ENCODE peak calls at places on chromosomes 6 and 20, in seven cellular contexts. One of them, this sample, is unnamed.

GRCh38 chr6:31794866-31795615 is 511 bp downstream of the VARS1 start:
- DNase-seq in ovary: no peak
- DNase-seq in stimulated activated CD8-positive, alpha-beta memory T cell treated with anti-CD3 and anti-CD28 coated beads, Interleukin-4, amount 100 ng/mL, for 1 hour: no peak
- DNase-seq in stimulated activated CD4-positive, alpha-beta T cell treated with anti-CD3 and anti-CD28 coated beads, Interleukin-12 subunit alpha, Interleukin-12 subunit beta, amount 100 ng/mL, for 4 hours: no peak
- DNase-seq in hepatic stellate cell: peak
- DNase-seq in NCI-H345: no peak
- DNase-seq in nephron progenitor cell: peak
- DNase-seq in this sample: no peak

GRCh38 chr20:20549699-20550098 is 162.7 kb downstream of the RALGAPA2 start:
- DNase-seq in ovary: no peak
- DNase-seq in stimulated activated CD8-positive, alpha-beta memory T cell treated with anti-CD3 and anti-CD28 coated beads, Interleukin-4, amount 100 ng/mL, for 1 hour: no peak
- DNase-seq in stimulated activated CD4-positive, alpha-beta T cell treated with anti-CD3 and anti-CD28 coated beads, Interleukin-12 subunit alpha, Interleukin-12 subunit beta, amount 100 ng/mL, for 4 hours: no peak
- DNase-seq in hepatic stellate cell: peak
- DNase-seq in NCI-H345: peak
- DNase-seq in nephron progenitor cell: no peak
- DNase-seq in this sample: no peak

GRCh38 chr20:34988176-34988540 is 32.5 kb downstream of the MYH7B start:
- DNase-seq in ovary: no peak
- DNase-seq in stimulated activated CD8-positive, alpha-beta memory T cell treated with anti-CD3 and anti-CD28 coated beads, Interleukin-4, amount 100 ng/mL, for 1 hour: no peak
- DNase-seq in stimulated activated CD4-positive, alpha-beta T cell treated with anti-CD3 and anti-CD28 coated beads, Interleukin-12 subunit alpha, Interleukin-12 subunit beta, amount 100 ng/mL, for 4 hours: no peak
- DNase-seq in hepatic stellate cell: no peak
- DNase-seq in NCI-H345: no peak
- DNase-seq in nephron progenitor cell: no peak
- DNase-seq in this sample: no peak

GRCh38 chr6:34584694-34585093 is 28.6 kb upstream of the SPDEF start:
- DNase-seq in ovary: peak
- DNase-seq in stimulated activated CD8-positive, alpha-beta memory T cell treated with anti-CD3 and anti-CD28 coated beads, Interleukin-4, amount 100 ng/mL, for 1 hour: no peak
- DNase-seq in stimulated activated CD4-positive, alpha-beta T cell treated with anti-CD3 and anti-CD28 coated beads, Interleukin-12 subunit alpha, Interleukin-12 subunit beta, amount 100 ng/mL, for 4 hours: no peak
- DNase-seq in hepatic stellate cell: no peak
- DNase-seq in NCI-H345: no peak
- DNase-seq in nephron progenitor cell: no peak
- DNase-seq in this sample: no peak

GRCh38 chr6:30752164-30752927 is 8.0 kb upstream of the IER3 start:
- DNase-seq in ovary: peak
- DNase-seq in stimulated activated CD8-positive, alpha-beta memory T cell treated with anti-CD3 and anti-CD28 coated beads, Interleukin-4, amount 100 ng/mL, for 1 hour: no peak
- DNase-seq in stimulated activated CD4-positive, alpha-beta T cell treated with anti-CD3 and anti-CD28 coated beads, Interleukin-12 subunit alpha, Interleukin-12 subunit beta, amount 100 ng/mL, for 4 hours: no peak
- DNase-seq in hepatic stellate cell: peak
- DNase-seq in NCI-H345: no peak
- DNase-seq in nephron progenitor cell: no peak
- DNase-seq in this sample: peak

GRCh38 chr6:142900467-142900961 is 44.5 kb downstream of the HIVEP2 start:
- DNase-seq in ovary: peak
- DNase-seq in stimulated activated CD8-positive, alpha-beta memory T cell treated with anti-CD3 and anti-CD28 coated beads, Interleukin-4, amount 100 ng/mL, for 1 hour: no peak
- DNase-seq in stimulated activated CD4-positive, alpha-beta T cell treated with anti-CD3 and anti-CD28 coated beads, Interleukin-12 subunit alpha, Interleukin-12 subunit beta, amount 100 ng/mL, for 4 hours: no peak
- DNase-seq in hepatic stellate cell: no peak
- DNase-seq in NCI-H345: no peak
- DNase-seq in nephron progenitor cell: peak
- DNase-seq in this sample: no peak

GRCh38 chr6:10410214-10410873 is 4.5 kb downstream of the TFAP2A start:
- DNase-seq in ovary: no peak
- DNase-seq in stimulated activated CD8-positive, alpha-beta memory T cell treated with anti-CD3 and anti-CD28 coated beads, Interleukin-4, amount 100 ng/mL, for 1 hour: no peak
- DNase-seq in stimulated activated CD4-positive, alpha-beta T cell treated with anti-CD3 and anti-CD28 coated beads, Interleukin-12 subunit alpha, Interleukin-12 subunit beta, amount 100 ng/mL, for 4 hours: no peak
- DNase-seq in hepatic stellate cell: no peak
- DNase-seq in NCI-H345: no peak
- DNase-seq in nephron progenitor cell: peak
- DNase-seq in this sample: no peak

GRCh38 chr6:140043357-140043756 is 668.9 kb upstream of the CITED2 start:
- DNase-seq in ovary: no peak
- DNase-seq in stimulated activated CD8-positive, alpha-beta memory T cell treated with anti-CD3 and anti-CD28 coated beads, Interleukin-4, amount 100 ng/mL, for 1 hour: no peak
- DNase-seq in stimulated activated CD4-positive, alpha-beta T cell treated with anti-CD3 and anti-CD28 coated beads, Interleukin-12 subunit alpha, Interleukin-12 subunit beta, amount 100 ng/mL, for 4 hours: no peak
- DNase-seq in hepatic stellate cell: peak
- DNase-seq in NCI-H345: no peak
- DNase-seq in nephron progenitor cell: no peak
- DNase-seq in this sample: no peak

GRCh38 chr6:87763276-87763675 is 61.2 kb upstream of the AKIRIN2 start:
- DNase-seq in ovary: no peak
- DNase-seq in stimulated activated CD8-positive, alpha-beta memory T cell treated with anti-CD3 and anti-CD28 coated beads, Interleukin-4, amount 100 ng/mL, for 1 hour: no peak
- DNase-seq in stimulated activated CD4-positive, alpha-beta T cell treated with anti-CD3 and anti-CD28 coated beads, Interleukin-12 subunit alpha, Interleukin-12 subunit beta, amount 100 ng/mL, for 4 hours: no peak
- DNase-seq in hepatic stellate cell: no peak
- DNase-seq in NCI-H345: no peak
- DNase-seq in nephron progenitor cell: no peak
- DNase-seq in this sample: no peak

GRCh38 chr20:19885981-19886665 is 128.1 kb downstream of the RIN2 start:
- DNase-seq in ovary: peak
- DNase-seq in stimulated activated CD8-positive, alpha-beta memory T cell treated with anti-CD3 and anti-CD28 coated beads, Interleukin-4, amount 100 ng/mL, for 1 hour: no peak
- DNase-seq in stimulated activated CD4-positive, alpha-beta T cell treated with anti-CD3 and anti-CD28 coated beads, Interleukin-12 subunit alpha, Interleukin-12 subunit beta, amount 100 ng/mL, for 4 hours: no peak
- DNase-seq in hepatic stellate cell: peak
- DNase-seq in NCI-H345: no peak
- DNase-seq in nephron progenitor cell: no peak
- DNase-seq in this sample: peak

GRCh38 chr20:22473293-22473692 is 111.1 kb downstream of the FOXA2 start:
- DNase-seq in ovary: no peak
- DNase-seq in stimulated activated CD8-positive, alpha-beta memory T cell treated with anti-CD3 and anti-CD28 coated beads, Interleukin-4, amount 100 ng/mL, for 1 hour: no peak
- DNase-seq in stimulated activated CD4-positive, alpha-beta T cell treated with anti-CD3 and anti-CD28 coated beads, Interleukin-12 subunit alpha, Interleukin-12 subunit beta, amount 100 ng/mL, for 4 hours: no peak
- DNase-seq in hepatic stellate cell: no peak
- DNase-seq in NCI-H345: no peak
- DNase-seq in nephron progenitor cell: no peak
- DNase-seq in this sample: no peak

GRCh38 chr20:59159822-59160740 is 3.5 kb upstream of the ZNF831 start:
- DNase-seq in ovary: no peak
- DNase-seq in stimulated activated CD8-positive, alpha-beta memory T cell treated with anti-CD3 and anti-CD28 coated beads, Interleukin-4, amount 100 ng/mL, for 1 hour: no peak
- DNase-seq in stimulated activated CD4-positive, alpha-beta T cell treated with anti-CD3 and anti-CD28 coated beads, Interleukin-12 subunit alpha, Interleukin-12 subunit beta, amount 100 ng/mL, for 4 hours: no peak
- DNase-seq in hepatic stellate cell: no peak
- DNase-seq in NCI-H345: no peak
- DNase-seq in nephron progenitor cell: no peak
- DNase-seq in this sample: no peak

GRCh38 chr20:35200255-35200654 is 26.2 kb upstream of the MMP24 start:
- DNase-seq in ovary: no peak
- DNase-seq in stimulated activated CD8-positive, alpha-beta memory T cell treated with anti-CD3 and anti-CD28 coated beads, Interleukin-4, amount 100 ng/mL, for 1 hour: no peak
- DNase-seq in stimulated activated CD4-positive, alpha-beta T cell treated with anti-CD3 and anti-CD28 coated beads, Interleukin-12 subunit alpha, Interleukin-12 subunit beta, amount 100 ng/mL, for 4 hours: no peak
- DNase-seq in hepatic stellate cell: no peak
- DNase-seq in NCI-H345: no peak
- DNase-seq in nephron progenitor cell: no peak
- DNase-seq in this sample: no peak

GRCh38 chr6:32895006-32895345 is 41.0 kb downstream of the PSMB9 start:
- DNase-seq in ovary: no peak
- DNase-seq in stimulated activated CD8-positive, alpha-beta memory T cell treated with anti-CD3 and anti-CD28 coated beads, Interleukin-4, amount 100 ng/mL, for 1 hour: no peak
- DNase-seq in stimulated activated CD4-positive, alpha-beta T cell treated with anti-CD3 and anti-CD28 coated beads, Interleukin-12 subunit alpha, Interleukin-12 subunit beta, amount 100 ng/mL, for 4 hours: no peak
- DNase-seq in hepatic stellate cell: peak
- DNase-seq in NCI-H345: no peak
- DNase-seq in nephron progenitor cell: no peak
- DNase-seq in this sample: no peak

GRCh38 chr6:148657053-148657452 is 89.8 kb upstream of the UST start:
- DNase-seq in ovary: no peak
- DNase-seq in stimulated activated CD8-positive, alpha-beta memory T cell treated with anti-CD3 and anti-CD28 coated beads, Interleukin-4, amount 100 ng/mL, for 1 hour: no peak
- DNase-seq in stimulated activated CD4-positive, alpha-beta T cell treated with anti-CD3 and anti-CD28 coated beads, Interleukin-12 subunit alpha, Interleukin-12 subunit beta, amount 100 ng/mL, for 4 hours: no peak
- DNase-seq in hepatic stellate cell: no peak
- DNase-seq in NCI-H345: no peak
- DNase-seq in nephron progenitor cell: no peak
- DNase-seq in this sample: no peak

GRCh38 chr20:25084616-25085187 is 2.8 kb upstream of the VSX1 start:
- DNase-seq in ovary: no peak
- DNase-seq in stimulated activated CD8-positive, alpha-beta memory T cell treated with anti-CD3 and anti-CD28 coated beads, Interleukin-4, amount 100 ng/mL, for 1 hour: no peak
- DNase-seq in stimulated activated CD4-positive, alpha-beta T cell treated with anti-CD3 and anti-CD28 coated beads, Interleukin-12 subunit alpha, Interleukin-12 subunit beta, amount 100 ng/mL, for 4 hours: no peak
- DNase-seq in hepatic stellate cell: no peak
- DNase-seq in NCI-H345: no peak
- DNase-seq in nephron progenitor cell: no peak
- DNase-seq in this sample: no peak

GRCh38 chr20:40286991-40287531 is 402.0 kb downstream of the MAFB start:
- DNase-seq in ovary: peak
- DNase-seq in stimulated activated CD8-positive, alpha-beta memory T cell treated with anti-CD3 and anti-CD28 coated beads, Interleukin-4, amount 100 ng/mL, for 1 hour: no peak
- DNase-seq in stimulated activated CD4-positive, alpha-beta T cell treated with anti-CD3 and anti-CD28 coated beads, Interleukin-12 subunit alpha, Interleukin-12 subunit beta, amount 100 ng/mL, for 4 hours: no peak
- DNase-seq in hepatic stellate cell: no peak
- DNase-seq in NCI-H345: no peak
- DNase-seq in nephron progenitor cell: no peak
- DNase-seq in this sample: peak

GRCh38 chr6:53239526-53239925 is 90.9 kb upstream of the GCM1 start:
- DNase-seq in ovary: no peak
- DNase-seq in stimulated activated CD8-positive, alpha-beta memory T cell treated with anti-CD3 and anti-CD28 coated beads, Interleukin-4, amount 100 ng/mL, for 1 hour: no peak
- DNase-seq in stimulated activated CD4-positive, alpha-beta T cell treated with anti-CD3 and anti-CD28 coated beads, Interleukin-12 subunit alpha, Interleukin-12 subunit beta, amount 100 ng/mL, for 4 hours: no peak
- DNase-seq in hepatic stellate cell: no peak
- DNase-seq in NCI-H345: no peak
- DNase-seq in nephron progenitor cell: no peak
- DNase-seq in this sample: no peak

GRCh38 chr6:44058617-44059358 is 68.5 kb downstream of the MRPL14 start:
- DNase-seq in ovary: no peak
- DNase-seq in stimulated activated CD8-positive, alpha-beta memory T cell treated with anti-CD3 and anti-CD28 coated beads, Interleukin-4, amount 100 ng/mL, for 1 hour: no peak
- DNase-seq in stimulated activated CD4-positive, alpha-beta T cell treated with anti-CD3 and anti-CD28 coated beads, Interleukin-12 subunit alpha, Interleukin-12 subunit beta, amount 100 ng/mL, for 4 hours: no peak
- DNase-seq in hepatic stellate cell: peak
- DNase-seq in NCI-H345: no peak
- DNase-seq in nephron progenitor cell: no peak
- DNase-seq in this sample: peak

GRCh38 chr20:18256440-18257090 is 31.8 kb upstream of the ZNF133 start:
- DNase-seq in ovary: no peak
- DNase-seq in stimulated activated CD8-positive, alpha-beta memory T cell treated with anti-CD3 and anti-CD28 coated beads, Interleukin-4, amount 100 ng/mL, for 1 hour: no peak
- DNase-seq in stimulated activated CD4-positive, alpha-beta T cell treated with anti-CD3 and anti-CD28 coated beads, Interleukin-12 subunit alpha, Interleukin-12 subunit beta, amount 100 ng/mL, for 4 hours: no peak
- DNase-seq in hepatic stellate cell: no peak
- DNase-seq in NCI-H345: no peak
- DNase-seq in nephron progenitor cell: no peak
- DNase-seq in this sample: no peak

GRCh38 chr6:16548121-16548520 is 213.1 kb downstream of the ATXN1 start:
- DNase-seq in ovary: no peak
- DNase-seq in stimulated activated CD8-positive, alpha-beta memory T cell treated with anti-CD3 and anti-CD28 coated beads, Interleukin-4, amount 100 ng/mL, for 1 hour: no peak
- DNase-seq in stimulated activated CD4-positive, alpha-beta T cell treated with anti-CD3 and anti-CD28 coated beads, Interleukin-12 subunit alpha, Interleukin-12 subunit beta, amount 100 ng/mL, for 4 hours: no peak
- DNase-seq in hepatic stellate cell: no peak
- DNase-seq in NCI-H345: no peak
- DNase-seq in nephron progenitor cell: no peak
- DNase-seq in this sample: no peak

GRCh38 chr6:150579611-150580010 is 20.1 kb upstream of the PLEKHG1 start:
- DNase-seq in ovary: no peak
- DNase-seq in stimulated activated CD8-positive, alpha-beta memory T cell treated with anti-CD3 and anti-CD28 coated beads, Interleukin-4, amount 100 ng/mL, for 1 hour: no peak
- DNase-seq in stimulated activated CD4-positive, alpha-beta T cell treated with anti-CD3 and anti-CD28 coated beads, Interleukin-12 subunit alpha, Interleukin-12 subunit beta, amount 100 ng/mL, for 4 hours: no peak
- DNase-seq in hepatic stellate cell: no peak
- DNase-seq in NCI-H345: no peak
- DNase-seq in nephron progenitor cell: no peak
- DNase-seq in this sample: peak

GRCh38 chr6:52221302-52221701 is 23.0 kb downstream of the IL17F start:
- DNase-seq in ovary: no peak
- DNase-seq in stimulated activated CD8-positive, alpha-beta memory T cell treated with anti-CD3 and anti-CD28 coated beads, Interleukin-4, amount 100 ng/mL, for 1 hour: no peak
- DNase-seq in stimulated activated CD4-positive, alpha-beta T cell treated with anti-CD3 and anti-CD28 coated beads, Interleukin-12 subunit alpha, Interleukin-12 subunit beta, amount 100 ng/mL, for 4 hours: no peak
- DNase-seq in hepatic stellate cell: no peak
- DNase-seq in NCI-H345: no peak
- DNase-seq in nephron progenitor cell: no peak
- DNase-seq in this sample: no peak

GRCh38 chr6:88490865-88491264 is 324.7 kb upstream of the CNR1 start:
- DNase-seq in ovary: no peak
- DNase-seq in stimulated activated CD8-positive, alpha-beta memory T cell treated with anti-CD3 and anti-CD28 coated beads, Interleukin-4, amount 100 ng/mL, for 1 hour: no peak
- DNase-seq in stimulated activated CD4-positive, alpha-beta T cell treated with anti-CD3 and anti-CD28 coated beads, Interleukin-12 subunit alpha, Interleukin-12 subunit beta, amount 100 ng/mL, for 4 hours: no peak
- DNase-seq in hepatic stellate cell: no peak
- DNase-seq in NCI-H345: no peak
- DNase-seq in nephron progenitor cell: no peak
- DNase-seq in this sample: no peak

GRCh38 chr20:46458891-46459750 is 52.7 kb upstream of the ELMO2 start:
- DNase-seq in ovary: no peak
- DNase-seq in stimulated activated CD8-positive, alpha-beta memory T cell treated with anti-CD3 and anti-CD28 coated beads, Interleukin-4, amount 100 ng/mL, for 1 hour: no peak
- DNase-seq in stimulated activated CD4-positive, alpha-beta T cell treated with anti-CD3 and anti-CD28 coated beads, Interleukin-12 subunit alpha, Interleukin-12 subunit beta, amount 100 ng/mL, for 4 hours: peak
- DNase-seq in hepatic stellate cell: no peak
- DNase-seq in NCI-H345: peak
- DNase-seq in nephron progenitor cell: peak
- DNase-seq in this sample: peak

This sample was measured in left ventricle myocardium inferior.